ENCODE peak calls at places on chromosomes 2 and 18, in eight cellular contexts. Q, O, H, K, V, R, J and U are unnamed samples.

GRCh38 chr18:46073474-46074331 is 1.6 kb upstream of the PSTPIP2 start:
- DNase-seq in K (peak; percentile 83), V (peak; percentile 37), O (peak; percentile 66), J (peak; percentile 65), Q (peak; percentile 47), H (peak; percentile 60), R (no peak), U (peak; percentile 60)

GRCh38 chr2:85134255-85135065 is 1.3 kb downstream of the TCF7L1 start:
- DNase-seq in V (no peak), O (peak; percentile 38), H (no peak), J (peak; percentile 22), R (no peak), K (no peak), Q (peak; percentile 45), U (peak; percentile 10)

GRCh38 chr2:216695401-216695821 is at the start of gene IGFBP5:
- DNase-seq in J (no peak), Q (no peak), R (no peak), H (peak; percentile 38), K (peak; percentile 85), V (peak; percentile 65), O (no peak), U (no peak)

GRCh38 chr2:109341904-109342303 is 212.9 kb downstream of the SH3RF3 start:
- DNase-seq in H (no peak), R (no peak), J (no peak), K (no peak), V (no peak), O (peak; percentile 13), Q (no peak), U (no peak)

GRCh38 chr2:132936261-132936660 is 266.3 kb upstream of the LYPD1 start:
- DNase-seq in K (no peak), Q (no peak), O (no peak), V (no peak), H (no peak), J (no peak), R (no peak), U (no peak)

GRCh38 chr2:26068602-26069298 is 34.9 kb downstream of the RAB10 start:
- DNase-seq in V (peak; percentile 64), O (peak; percentile 74), H (peak; percentile 34), J (peak; percentile 57), R (no peak), K (peak; percentile 77), Q (peak; percentile 76), U (peak; percentile 31)

GRCh38 chr2:237184192-237184922 is 98.7 kb downstream of the COPS8 start:
- DNase-seq in K (peak; percentile 54), Q (no peak), H (no peak), V (no peak), O (no peak), R (no peak), J (no peak), U (no peak)

GRCh38 chr2:112601754-112602153 is 17.3 kb downstream of the CHCHD5 start:
- DNase-seq in V (no peak), H (no peak), O (no peak), Q (no peak), K (no peak), J (no peak), R (no peak), U (no peak)

GRCh38 chr2:8566155-8566670 is 115.6 kb upstream of the ID2 start:
- DNase-seq in J (no peak), R (no peak), H (no peak), O (no peak), K (no peak), V (no peak), Q (no peak), U (no peak)